ENCODE peak calls at places on chromosomes 16 and 17, in eight cellular contexts. V is H1, Q is K562, N is transverse colon, H is stomach, X is tibial nerve, G is A549, M is sigmoid colon. Y is an unnamed sample. For H3K4me1, the result is how much of the 10 kb centered on the place peaks cover.

GRCh38 chr17:3040882-3041281 is 22.5 kb downstream of the OR1D5 start:
- DNase-seq in V (no peak), Q (no peak), N (no peak), H (no peak), X (no peak), G (no peak), M (no peak), Y (no peak)

GRCh38 chr16:8109510-8110369 is 480.6 kb downstream of the TMEM114 start:
- DNase-seq in V (no peak), Q (peak), N (no peak), H (no peak), X (no peak), G (peak), M (no peak), Y (no peak)

GRCh38 chr16:683396-684066 is 603 bp downstream of the JMJD8 start:
- DNase-seq in V (no peak), Q (no peak), N (no peak), H (no peak), X (no peak), G (peak), M (no peak), Y (no peak)

GRCh38 chr16:67537636-67538591 is 9.3 kb downstream of the RIPOR1 start:
- DNase-seq in V (no peak), Q (no peak), N (peak), H (peak), X (no peak), G (no peak), M (peak), Y (peak)

GRCh38 chr16:50585331-50585776 is 37.2 kb downstream of the NKD1 start:
- DNase-seq in V (no peak), Q (no peak), N (peak), H (peak), X (no peak), G (no peak), M (peak), Y (peak)

GRCh38 chr16:29784901-29785500 is 5.5 kb upstream of the KIF22 start:
- DNase-seq in V (peak), Q (peak), N (peak), H (peak), X (no peak), G (peak), M (peak), Y (peak)

GRCh38 chr17:28004344-28004743 is 38.1 kb upstream of the NLK start:
- DNase-seq in V (no peak), Q (no peak), N (no peak), H (no peak), X (no peak), G (no peak), M (no peak), Y (no peak)

GRCh38 chr17:54967621-54968258 is 714 bp downstream of the COX11 start:
- DNase-seq in V (no peak), Q (peak), N (peak), H (no peak), X (no peak), G (peak), M (no peak), Y (no peak)

GRCh38 chr16:66713076-66713475 is 16.5 kb upstream of the CMTM4 start:
- DNase-seq in V (no peak), Q (no peak), N (no peak), H (no peak), X (no peak), G (no peak), M (peak), Y (no peak)

GRCh38 chr17:8369944-8370343 is 6.6 kb downstream of the KRABD2 start:
- DNase-seq in V (no peak), Q (no peak), N (no peak), H (no peak), X (no peak), G (no peak), M (no peak), Y (no peak)

GRCh38 chr17:62931101-62931500 is 34.9 kb upstream of the TANC2 start:
- DNase-seq in V (no peak), Q (no peak), N (no peak), H (no peak), X (no peak), G (no peak), M (no peak), Y (no peak)

GRCh38 chr17:57644311-57644710 is 100.8 kb downstream of the CCDC182 start:
- DNase-seq in V (no peak), Q (no peak), N (no peak), H (no peak), X (no peak), G (no peak), M (no peak), Y (no peak)

GRCh38 chr17:80846932-80847331 is 144.7 kb upstream of the CHMP6 start:
- DNase-seq in V (no peak), Q (no peak), N (no peak), H (no peak), X (no peak), G (no peak), M (peak), Y (no peak)

GRCh38 chr17:72122668-72123495 is 2.1 kb downstream of the SOX9 start:
- DNase-seq in V (no peak), Q (no peak), N (peak), H (peak), X (no peak), G (no peak), M (peak), Y (no peak)

GRCh38 chr17:64161380-64161779 is 31.4 kb upstream of the ERN1 start:
- DNase-seq in V (no peak), Q (no peak), N (no peak), H (no peak), X (no peak), G (no peak), M (no peak), Y (no peak)

GRCh38 chr17:36525888-36526287 is 8.8 kb downstream of the MYO19 start:
- DNase-seq in V (no peak), Q (no peak), N (no peak), H (no peak), X (no peak), G (no peak), M (no peak), Y (no peak)

DNA sequence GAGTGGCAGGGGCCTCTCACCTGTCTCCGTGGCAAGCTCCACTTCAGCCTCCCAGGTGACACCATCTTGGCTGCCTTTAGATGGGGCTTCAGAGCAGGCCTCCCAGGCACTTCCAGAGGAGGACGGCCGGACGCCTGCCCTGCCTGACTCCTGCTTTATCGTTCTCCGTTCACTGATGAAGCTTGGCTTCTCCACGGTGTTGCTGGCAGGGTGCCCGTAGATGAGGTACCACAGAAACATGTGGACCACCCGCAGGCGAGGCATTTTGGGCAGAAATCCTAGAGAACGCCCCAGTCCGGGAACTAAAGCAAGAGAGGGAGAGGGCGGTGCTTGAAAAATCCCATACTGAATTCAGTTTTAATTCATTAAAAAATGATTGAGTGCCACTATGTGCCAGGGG is 54.5 kb downstream of the GTF3C1 start:
- DNase-seq in V (no peak), Q (no peak), N (no peak), H (no peak), X (peak), G (no peak), M (peak), Y (peak)
- H3K27ac ChIP-seq in V (no peak), Q (no peak), N (no peak), H (no peak), X (no peak), G (no peak), M (no peak), Y (no peak)

DNA sequence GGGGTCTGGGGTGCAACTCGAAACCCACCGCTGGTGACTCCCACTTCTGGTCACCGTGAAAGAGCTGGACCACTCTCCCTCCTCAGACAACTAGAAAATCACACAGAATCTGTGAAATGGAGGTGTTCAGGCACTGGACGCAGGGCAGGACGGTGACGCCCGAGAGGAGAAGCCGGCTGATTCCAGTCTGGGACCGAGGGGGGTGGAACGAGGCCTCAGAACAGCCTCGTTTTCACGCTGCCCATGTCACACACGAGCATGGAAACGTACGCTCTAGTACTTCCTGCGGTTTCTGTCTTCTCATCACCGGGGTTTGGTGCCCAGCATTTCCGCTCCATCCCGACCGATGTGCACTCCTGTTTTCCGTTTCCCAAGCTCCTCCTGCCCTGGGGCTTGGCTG is 101.8 kb upstream of the METRNL start:
- DNase-seq in V (no peak), Q (no peak), N (no peak), H (no peak), X (no peak), G (no peak), M (no peak), Y (no peak)
- TF ChIP-seq EP300 in V (no peak), Q (no peak), N (no peak), H (no peak), X (no peak), G (no peak), M (no peak), Y (no peak)

GRCh38 chr16:17362191-17362590 is 108.6 kb downstream of the XYLT1 start:
- DNase-seq in V (no peak), Q (no peak), N (no peak), H (no peak), X (no peak), G (no peak), M (no peak), Y (no peak)
- H3K4me1 ChIP-seq in V (under half), Q (under half), N (half or more), H (under half), X (under half), G (under half), M (under half), Y (under half)

GRCh38 chr17:59793249-59793648 is 85.8 kb downstream of the VMP1 start:
- DNase-seq in V (no peak), Q (no peak), N (no peak), H (no peak), X (no peak), G (no peak), M (no peak), Y (no peak)

GRCh38 chr17:59790936-59791335 is 83.5 kb downstream of the VMP1 start:
- DNase-seq in V (no peak), Q (no peak), N (no peak), H (no peak), X (no peak), G (no peak), M (no peak), Y (no peak)

GRCh38 chr17:59796138-59796537 is 88.7 kb downstream of the VMP1 start:
- DNase-seq in V (no peak), Q (no peak), N (no peak), H (no peak), X (no peak), G (no peak), M (no peak), Y (no peak)

GRCh38 chr17:59796785-59797205 is 89.3 kb downstream of the VMP1 start:
- DNase-seq in V (no peak), Q (no peak), N (no peak), H (no peak), X (no peak), G (no peak), M (no peak), Y (no peak)

GRCh38 chr17:59791603-59792457 is 84.4 kb downstream of the VMP1 start:
- DNase-seq in V (no peak), Q (no peak), N (no peak), H (no peak), X (no peak), G (peak), M (no peak), Y (no peak)
- H3K27ac ChIP-seq in V (no peak), Q (peak), N (peak), H (no peak), X (no peak), G (peak), M (no peak), Y (no peak)

GRCh38 chr16:56349086-56349415 is 76.3 kb downstream of the AMFR start:
- DNase-seq in V (no peak), Q (no peak), N (no peak), H (no peak), X (no peak), G (no peak), M (no peak), Y (no peak)

GRCh38 chr16:56352351-56353053 is 72.8 kb downstream of the AMFR start:
- DNase-seq in V (no peak), Q (no peak), N (no peak), H (no peak), X (no peak), G (no peak), M (peak), Y (no peak)

GRCh38 chr16:56349711-56350161 is 75.6 kb downstream of the AMFR start:
- DNase-seq in V (no peak), Q (no peak), N (no peak), H (no peak), X (no peak), G (no peak), M (no peak), Y (no peak)

GRCh38 chr16:56351481-56351880 is 73.9 kb downstream of the AMFR start:
- DNase-seq in V (no peak), Q (no peak), N (no peak), H (no peak), X (no peak), G (no peak), M (peak), Y (no peak)

GRCh38 chr16:56350491-56351405 is 74.6 kb downstream of the AMFR start:
- DNase-seq in V (no peak), Q (no peak), N (no peak), H (no peak), X (no peak), G (no peak), M (peak), Y (no peak)
- TF ChIP-seq EP300 in V (no peak), Q (no peak), N (no peak), H (no peak), X (no peak), G (no peak), M (no peak), Y (no peak)